ENCODE peak calls at places on chromosomes 16 and 17, in four cellular contexts. O, P, F and G are unnamed samples.

GRCh38 chr17:47316316-47316715 is 7.4 kb upstream of the EFCAB13 start:
- DNase-seq in O (no peak), F (no peak), P (no peak), G (no peak)

GRCh38 chr16:4212934-4213296 is 29.0 kb downstream of the SRL start:
- DNase-seq in O (no peak), F (no peak), P (no peak), G (no peak)

GRCh38 chr17:77385750-77386501 is 245.2 kb downstream of the SEC14L1 start:
- DNase-seq in F (no peak), O (no peak), P (no peak), G (no peak)

GRCh38 chr17:77528516-77529327 is 388.0 kb downstream of the SEC14L1 start:
- DNase-seq in F (no peak), O (peak), P (peak), G (peak)

GRCh38 chr16:24668481-24669001 is 60.9 kb upstream of the TNRC6A start:
- DNase-seq in P (no peak), O (no peak), F (no peak), G (no peak)

GRCh38 chr16:23537390-23537789 is 19.8 kb downstream of the EARS2 start:
- DNase-seq in P (no peak), F (no peak), O (no peak), G (no peak)

GRCh38 chr16:70523621-70524405 is at the start of gene SF3B3:
- DNase-seq in P (no peak), O (peak), F (peak), G (peak)

GRCh38 chr16:78024159-78024558 is 1.8 kb downstream of the CLEC3A start:
- DNase-seq in O (no peak), P (no peak), F (no peak), G (no peak)

GRCh38 chr16:72013389-72013788 is 4.8 kb downstream of the DHODH start:
- DNase-seq in P (no peak), O (no peak), F (no peak), G (no peak)

GRCh38 chr17:73831699-73832098 is 187.5 kb upstream of the SDK2 start:
- DNase-seq in P (no peak), F (no peak), O (no peak), G (no peak)

GRCh38 chr17:6507535-6507934 is 48.8 kb downstream of the PITPNM3 start:
- DNase-seq in F (no peak), O (no peak), P (no peak), G (no peak)

GRCh38 chr17:58273453-58274104 is 7.2 kb downstream of the MPO start:
- DNase-seq in P (no peak), F (no peak), O (no peak), G (no peak)

GRCh38 chr16:10428433-10429168 is 42.7 kb downstream of the ATF7IP2 start:
- DNase-seq in P (no peak), F (no peak), O (no peak), G (no peak)

GRCh38 chr16:30534368-30535105 is at the start of gene ZNF747:
- DNase-seq in F (peak), P (peak), O (peak), G (peak)

GRCh38 chr17:77693776-77694175 is 264.7 kb upstream of the TNRC6C start:
- DNase-seq in O (no peak), P (no peak), F (no peak), G (no peak)

GRCh38 chr17:7806592-7806991 is 27.4 kb upstream of the KDM6B start:
- DNase-seq in P (no peak), O (no peak), F (no peak), G (no peak)

GRCh38 chr17:78252111-78252634 is 20.7 kb downstream of the TMEM235 start:
- DNase-seq in F (no peak), P (no peak), O (no peak), G (no peak)

GRCh38 chr17:13646411-13646810 is 44.7 kb upstream of the HS3ST3A1 start:
- DNase-seq in P (no peak), O (no peak), F (no peak), G (no peak)

GRCh38 chr16:3580271-3580670 is 3.1 kb upstream of the NLRC3 start:
- DNase-seq in P (no peak), F (no peak), O (no peak), G (no peak)

GRCh38 chr16:71203631-71204030 is 26.9 kb downstream of the HYDIN start:
- DNase-seq in O (no peak), P (no peak), F (no peak), G (no peak)

GRCh38 chr17:8300629-8301242 is 5.5 kb upstream of the SLC25A35 start:
- DNase-seq in P (peak), O (peak), F (peak), G (peak)

GRCh38 chr17:73770115-73770848 is 126.0 kb upstream of the SDK2 start:
- DNase-seq in P (no peak), O (peak), F (peak), G (peak)

GRCh38 chr16:5054876-5055865 is 10.6 kb downstream of the C16orf89 start:
- DNase-seq in F (no peak), O (no peak), P (no peak), G (no peak)

GRCh38 chr17:73988110-73988509 is 215.4 kb upstream of the RPL38 start:
- DNase-seq in F (no peak), P (no peak), O (no peak), G (no peak)

GRCh38 chr16:1526608-1527555 is 6.6 kb upstream of the TMEM204 start:
- DNase-seq in F (no peak), P (no peak), O (no peak), G (no peak)

GRCh38 chr17:48121921-48122650 is 14.5 kb downstream of the SNX11 start:
- DNase-seq in P (no peak), F (peak), O (peak), G (peak)

GRCh38 chr16:81261049-81261648 is 22.7 kb downstream of the BCO1 start:
- DNase-seq in P (no peak), F (no peak), O (no peak), G (no peak)

GRCh38 chr17:59287452-59287851 is 44.0 kb upstream of the YPEL2 start:
- DNase-seq in F (no peak), P (no peak), O (no peak), G (no peak)

GRCh38 chr17:55609737-55610201 is 98.5 kb upstream of the SMIM36 start:
- DNase-seq in F (no peak), P (no peak), O (no peak), G (no peak)

GRCh38 chr16:2244301-2244700 is 7.1 kb downstream of the ECI1 start:
- DNase-seq in P (peak), O (peak), F (no peak), G (no peak)

GRCh38 chr16:3101841-3102470 is 2.9 kb upstream of the ZSCAN10 start:
- DNase-seq in F (no peak), P (no peak), O (no peak), G (peak)

GRCh38 chr17:6024576-6024975 is 45.6 kb upstream of the WSCD1 start:
- DNase-seq in F (no peak), P (no peak), O (no peak), G (no peak)

GRCh38 chr17:67260051-67260987 is 15.3 kb upstream of the HELZ start:
- DNase-seq in O (no peak), F (no peak), P (no peak), G (no peak)

GRCh38 chr17:18257268-18257681 is 1.3 kb downstream of the FLII start:
- DNase-seq in F (no peak), P (no peak), O (no peak), G (no peak)